ENCODE peak calls at places on chromosome 9, in four cellular contexts. O is left ventricle myocardium inferior, I is sigmoid colon, G is heart left ventricle. K is an unnamed sample.

GRCh38 chr9:118992813-118993747 is 376.2 kb downstream of the BRINP1 start:
- DNase-seq in O (no peak), G (no peak), I (no peak), K (no peak)

GRCh38 chr9:125066839-125067619 is 76.3 kb downstream of the SCAI start:
- DNase-seq in I (no peak), O (no peak), G (no peak), K (no peak)

GRCh38 chr9:99197987-99198386 is 23.8 kb downstream of the ALG2 start:
- DNase-seq in O (no peak), I (no peak), G (no peak), K (no peak)

GRCh38 chr9:121326130-121326838 is 43.8 kb downstream of the STOM start:
- DNase-seq in I (peak; percentile 98), G (peak; percentile 95), O (peak; percentile 89), K (peak; percentile 96)

GRCh38 chr9:110590816-110591215 is 11.3 kb upstream of the SVEP1 start:
- DNase-seq in O (no peak), G (no peak), I (no peak), K (no peak)

GRCh38 chr9:117796681-117797080 is 92.5 kb downstream of the TLR4 start:
- DNase-seq in O (no peak), I (no peak), G (no peak), K (no peak)

GRCh38 chr9:136429683-136430590 is 9.7 kb downstream of the INPP5E start:
- DNase-seq in O (no peak), G (no peak), I (no peak), K (no peak)

GRCh38 chr9:98807811-98808195 is 333 bp downstream of the GALNT12 start:
- DNase-seq in O (no peak), G (no peak), I (peak; percentile 71), K (no peak)

GRCh38 chr9:124452326-124452725 is 2.1 kb downstream of the ADGRD2 start:
- DNase-seq in O (no peak), I (peak; percentile 46), G (no peak), K (peak; percentile 71)

GRCh38 chr9:3696368-3696767 is 170.6 kb upstream of the RFX3 start:
- DNase-seq in I (no peak), G (no peak), O (no peak), K (no peak)

GRCh38 chr9:126788046-126788445 is 16.8 kb upstream of the ZBTB43 start:
- DNase-seq in O (no peak), I (no peak), G (no peak), K (no peak)

GRCh38 chr9:105299190-105299854 is 54.9 kb downstream of the SLC44A1 start:
- DNase-seq in G (peak; percentile 28), O (no peak), I (no peak), K (peak; percentile 47)

GRCh38 chr9:32709871-32710270 is 73.5 kb upstream of the TMEM215 start:
- DNase-seq in I (no peak), G (no peak), O (no peak), K (no peak)

GRCh38 chr9:21141427-21141882 is at the start of gene IFNW1:
- DNase-seq in G (no peak), O (no peak), I (no peak), K (no peak)

GRCh38 chr9:21709464-21710058 is 92.9 kb upstream of the MTAP start:
- DNase-seq in G (no peak), O (no peak), I (no peak), K (no peak)

GRCh38 chr9:127897194-127897692 is 2.2 kb downstream of the ST6GALNAC6 start:
- DNase-seq in G (peak; percentile 85), I (peak; percentile 96), O (peak; percentile 87), K (peak; percentile 86)

GRCh38 chr9:126125577-126125976 is 201.1 kb upstream of the MVB12B start:
- DNase-seq in G (no peak), O (no peak), I (no peak), K (no peak)

GRCh38 chr9:112193562-112194288 is 18.6 kb upstream of the SUSD1 start:
- DNase-seq in O (no peak), G (no peak), I (no peak), K (no peak)

GRCh38 chr9:108056805-108057386 is 567.3 kb upstream of the KLF4 start:
- DNase-seq in I (no peak), G (no peak), O (no peak), K (no peak)

GRCh38 chr9:6628714-6629113 is 16.8 kb downstream of the GLDC start:
- DNase-seq in I (no peak), G (no peak), O (no peak), K (no peak)

GRCh38 chr9:16571127-16571848 is 299.2 kb downstream of the BNC2 start:
- DNase-seq in O (no peak), I (no peak), G (no peak), K (no peak)

GRCh38 chr9:135992486-135993408 is 31.6 kb upstream of the UBAC1 start:
- DNase-seq in G (peak; percentile 92), O (peak; percentile 87), I (peak; percentile 94), K (peak; percentile 91)

GRCh38 chr9:137326436-137327060 is 24.5 kb upstream of the NRARP start:
- DNase-seq in O (no peak), I (no peak), G (no peak), K (no peak)

GRCh38 chr9:81868145-81868544 is 60.1 kb upstream of the SPATA31D4 start:
- DNase-seq in G (no peak), O (no peak), I (no peak), K (no peak)

GRCh38 chr9:126335837-126336236 is 9.2 kb downstream of the MVB12B start:
- DNase-seq in I (no peak), O (no peak), G (no peak), K (no peak)

GRCh38 chr9:119412399-119412798 is 43.2 kb upstream of the BRINP1 start:
- DNase-seq in I (no peak), G (no peak), O (no peak), K (no peak)

GRCh38 chr9:93089481-93089991 is 6.5 kb upstream of the CARD19 start:
- DNase-seq in O (no peak), I (peak; percentile 51), G (no peak), K (peak; percentile 24)

GRCh38 chr9:127585161-127585750 is 26.8 kb upstream of the STXBP1 start:
- DNase-seq in I (no peak), O (no peak), G (no peak), K (no peak)

GRCh38 chr9:120480707-120481106 is 99.3 kb downstream of the CDK5RAP2 start:
- DNase-seq in G (no peak), O (no peak), I (no peak), K (no peak)

GRCh38 chr9:98120476-98120875 is 1.5 kb upstream of the TRIM14 start:
- DNase-seq in O (no peak), G (no peak), I (no peak), K (no peak)

GRCh38 chr9:121671612-121672155 is 20.2 kb downstream of the DAB2IP start:
- DNase-seq in O (no peak), G (no peak), I (no peak), K (no peak)

DNA sequence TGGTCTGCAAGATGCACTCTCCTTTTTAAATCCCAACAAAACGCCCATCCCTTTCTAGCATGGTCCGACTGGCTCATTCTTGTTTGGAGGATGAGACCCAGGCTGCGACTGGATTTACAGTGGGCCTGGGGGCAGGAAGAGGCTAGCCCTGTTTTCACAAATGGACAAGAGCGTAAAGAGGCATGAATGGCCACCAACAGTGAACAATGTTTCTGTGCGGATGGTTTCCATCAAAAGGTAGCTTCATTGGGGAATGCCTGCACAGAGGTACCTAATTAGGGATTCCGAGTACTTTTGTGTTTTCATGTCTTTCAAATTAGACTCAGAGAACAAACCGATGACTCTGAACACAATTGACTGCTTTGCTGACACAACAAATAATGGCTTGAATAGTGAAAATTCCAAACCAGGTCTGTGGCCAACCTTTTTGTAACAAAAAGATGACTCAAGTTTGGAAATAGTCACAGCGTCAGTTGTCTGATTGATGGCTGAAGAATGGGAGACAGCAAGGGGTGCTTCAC is 208.3 kb upstream of the S1PR3 start:
- DNase-seq in O (no peak), G (no peak), I (no peak), K (no peak)
- H3K4me1 ChIP-seq in O (peaks cover 48% of the 10 kb centered on the region), G (no peaks in the 10 kb centered on the region), I (peaks cover 6% of the 10 kb centered on the region), K (no peaks in the 10 kb centered on the region)

DNA sequence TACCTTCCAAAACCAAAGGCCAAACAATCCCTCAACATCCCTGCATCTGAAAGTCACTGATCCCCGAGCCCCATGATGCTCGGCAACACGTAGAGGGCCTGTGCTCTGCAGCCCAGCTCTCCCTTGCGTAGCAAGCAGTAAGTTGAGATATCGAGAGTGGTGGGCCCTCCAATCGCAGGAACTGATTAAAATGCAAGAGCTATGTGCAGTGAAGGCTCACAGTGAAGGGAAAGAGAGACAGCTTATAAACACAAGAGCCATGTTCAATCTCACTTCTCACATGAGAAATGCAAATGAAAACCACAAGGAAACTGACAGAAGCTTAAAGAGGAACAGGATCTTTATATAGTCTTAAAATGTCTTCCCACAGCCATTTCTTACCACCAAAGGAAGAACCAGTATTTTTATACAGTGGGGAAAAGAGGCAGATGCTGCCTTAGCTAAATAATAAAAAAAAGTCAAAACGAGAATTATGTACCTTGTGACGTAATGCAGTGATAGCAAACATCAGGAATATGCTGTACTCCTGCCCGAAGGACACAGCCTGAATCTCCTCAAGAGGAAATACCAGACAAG is 24.6 kb downstream of the TTF1 start:
- DNase-seq in I (no peak), G (no peak), O (no peak), K (peak; percentile 49)
- H3K36me3 ChIP-seq in I (peaks cover 90% of the 10 kb centered on the region), G (peaks cover 75% of the 10 kb centered on the region), O (peaks cover 68% of the 10 kb centered on the region), K (peaks cover 4% of the 10 kb centered on the region)

DNA sequence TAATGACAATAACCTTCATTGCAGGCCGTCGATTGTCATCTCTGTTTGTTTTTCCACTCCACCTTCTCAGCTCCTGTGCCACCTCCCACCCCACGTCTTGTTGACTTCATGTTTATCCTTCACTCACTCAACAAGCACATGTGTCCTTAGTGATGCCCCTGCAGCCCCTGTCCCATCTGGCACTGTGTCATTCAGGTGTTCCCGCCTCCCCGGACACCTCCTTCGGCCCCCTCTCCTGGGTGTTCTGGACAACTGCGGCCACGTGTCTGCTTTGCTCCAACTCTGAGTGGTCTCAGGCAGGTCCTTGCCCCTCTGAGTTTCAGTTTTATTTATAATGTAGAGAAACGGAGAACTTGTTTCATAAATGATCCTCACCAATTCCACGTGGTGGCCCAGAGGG is 91.0 kb upstream of the COL5A1 start:
- DNase-seq in O (no peak), G (no peak), I (peak; percentile 49), K (peak; percentile 69)
- H3K4me1 ChIP-seq in O (peaks cover 30% of the 10 kb centered on the region), G (no peaks in the 10 kb centered on the region), I (peaks cover 26% of the 10 kb centered on the region), K (no peaks in the 10 kb centered on the region)

DNA sequence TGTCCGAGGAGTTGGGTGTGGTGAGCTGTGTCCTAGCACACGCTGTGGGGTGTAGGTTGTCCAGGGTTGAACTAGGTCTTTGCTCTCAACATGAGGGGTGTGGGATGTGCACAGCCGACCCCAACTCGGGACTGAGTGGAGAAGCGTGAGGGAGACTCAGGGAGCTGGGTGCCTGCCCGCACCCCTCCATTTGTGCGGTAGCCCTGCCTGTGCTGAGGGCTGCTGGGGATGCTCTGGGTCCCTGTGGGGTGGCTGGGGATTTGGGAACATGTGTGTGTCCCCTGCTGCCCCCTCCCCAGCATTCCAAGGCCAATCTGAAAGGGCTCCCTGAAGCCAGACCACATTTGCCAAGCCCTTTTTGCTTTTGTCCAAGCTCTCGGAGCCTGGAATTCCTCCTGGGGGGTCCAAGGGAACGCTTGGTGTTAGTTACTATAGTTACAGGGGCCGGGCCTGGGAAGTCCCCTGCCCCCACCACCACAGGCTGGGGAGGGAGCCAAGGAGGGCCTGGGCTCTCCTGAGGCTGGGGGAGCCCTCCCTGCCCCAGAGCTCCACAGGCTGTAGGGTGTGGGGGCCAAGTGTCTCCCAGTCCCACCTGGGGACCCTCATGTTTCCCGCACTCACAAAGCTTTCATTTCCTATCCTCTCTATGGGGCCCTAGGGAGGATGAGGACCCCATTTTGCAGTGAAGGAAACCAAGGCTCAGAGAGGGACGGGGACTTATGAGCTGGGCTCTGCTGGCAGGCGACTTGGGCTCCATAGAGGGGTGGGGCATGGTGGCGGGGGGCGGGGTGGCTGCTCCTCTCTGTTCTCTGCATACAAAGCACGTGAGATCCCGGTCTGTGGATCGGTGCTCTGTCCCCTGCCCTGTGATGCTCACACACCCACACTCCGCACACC is 1.1 kb downstream of the CRB2 start:
- DNase-seq in O (no peak), G (no peak), I (no peak), K (no peak)
- H3K36me3 ChIP-seq in O (no peaks in the 10 kb centered on the region), G (no peaks in the 10 kb centered on the region), I (no peaks in the 10 kb centered on the region), K (no peaks in the 10 kb centered on the region)